ENCODE peak calls at places on chromosomes 16 and 17, in nine cellular contexts. M is endothelial cell, H is astrocyte of the spinal cord, R is AG10803, X is sigmoid colon, A is MM.1S, T is RWPE1, J is stomach, N is AG09309. P is an unnamed sample.

GRCh38 chr16:716250-716607 is 1.3 kb downstream of the METRN start:
- DNase-seq in H (peak; percentile 77), X (no peak), M (no peak), J (peak; percentile 48), N (no peak), A (no peak), T (no peak), R (peak; percentile 38), P (no peak)

GRCh38 chr17:34319087-34319486 is at the start of gene CCL8:
- DNase-seq in N (no peak), H (no peak), T (no peak), X (no peak), J (no peak), M (no peak), A (no peak), R (no peak), P (no peak)

GRCh38 chr17:67582632-67583230 is 135.0 kb upstream of the NOL11 start:
- DNase-seq in J (peak; percentile 94), N (no peak), R (no peak), X (no peak), H (peak; percentile 39), T (no peak), A (no peak), M (no peak), P (no peak)

GRCh38 chr16:27401768-27402568 is at the start of gene IL21R:
- DNase-seq in R (peak; percentile 84), J (peak; percentile 50), M (no peak), H (peak; percentile 84), N (peak; percentile 46), X (peak; percentile 69), A (peak; percentile 74), T (no peak), P (peak; percentile 84)

GRCh38 chr16:54928421-54929089 is 2.1 kb upstream of the IRX5 start:
- DNase-seq in J (peak; percentile 77), M (peak; percentile 77), R (peak; percentile 66), X (no peak), H (peak; percentile 20), A (peak; percentile 82), T (peak; percentile 40), N (no peak), P (peak; percentile 38)

GRCh38 chr17:19263621-19264010 is 26.4 kb downstream of the EPN2 start:
- DNase-seq in M (no peak), R (peak; percentile 72), J (no peak), X (peak; percentile 89), H (peak; percentile 67), A (no peak), T (no peak), N (no peak), P (no peak)

GRCh38 chr17:79338589-79338988 is 264.0 kb downstream of the ENGASE start:
- DNase-seq in A (no peak), T (peak; percentile 74), H (no peak), M (no peak), R (peak; percentile 58), N (no peak), X (no peak), J (no peak), P (no peak)

GRCh38 chr16:70681382-70682238 is 4.2 kb downstream of the MTSS2 start:
- DNase-seq in M (no peak), J (no peak), R (no peak), H (no peak), N (no peak), T (no peak), A (no peak), X (no peak), P (no peak)

GRCh38 chr17:56319531-56319930 is 166.3 kb downstream of the ANKFN1 start:
- DNase-seq in J (no peak), R (peak; percentile 70), H (peak; percentile 73), T (peak; percentile 44), M (no peak), X (no peak), N (peak; percentile 28), A (peak; percentile 71), P (peak; percentile 16)

GRCh38 chr16:34802396-34802795 is 1343.0 kb downstream of the TP53TG3F start:
- DNase-seq in M (no peak), X (no peak), T (no peak), H (no peak), R (no peak), A (no peak), N (no peak), J (no peak), P (no peak)

GRCh38 chr17:33436321-33436720 is 143.2 kb upstream of the ASIC2 start:
- DNase-seq in X (no peak), N (no peak), A (no peak), J (no peak), M (no peak), R (peak; percentile 37), H (peak; percentile 1), T (no peak), P (no peak)

GRCh38 chr17:18037482-18037881 is 1.5 kb downstream of the ATPAF2 start:
- DNase-seq in H (no peak), A (no peak), M (no peak), J (no peak), T (no peak), N (no peak), X (no peak), R (no peak), P (no peak)

GRCh38 chr17:18028684-18029540 is 10.1 kb downstream of the ATPAF2 start:
- DNase-seq in A (no peak), M (no peak), T (no peak), R (no peak), J (no peak), H (no peak), X (no peak), N (no peak), P (no peak)

GRCh38 chr17:18031955-18032354 is 7.0 kb downstream of the ATPAF2 start:
- DNase-seq in X (no peak), H (peak; percentile 50), N (no peak), M (peak; percentile 13), T (no peak), R (no peak), A (no peak), J (no peak), P (no peak)

GRCh38 chr17:18035704-18036103 is 3.3 kb downstream of the ATPAF2 start:
- DNase-seq in M (no peak), X (no peak), H (no peak), N (no peak), J (no peak), A (no peak), R (no peak), T (no peak), P (no peak)

GRCh38 chr17:18033442-18034099 is 5.4 kb downstream of the ATPAF2 start:
- DNase-seq in X (no peak), H (peak; percentile 85), N (peak; percentile 70), M (peak; percentile 43), A (peak; percentile 87), R (peak; percentile 87), T (peak; percentile 76), J (peak; percentile 53), P (peak; percentile 82)
- TF ChIP-seq CTCF in X (peak; percentile 39), H (peak; percentile 45), N (peak; percentile 62), M (peak; percentile 55), A (peak; percentile 72), R (peak; percentile 66), T (peak; percentile 48), J (peak; percentile 80), P (peak; percentile 49)

DNA sequence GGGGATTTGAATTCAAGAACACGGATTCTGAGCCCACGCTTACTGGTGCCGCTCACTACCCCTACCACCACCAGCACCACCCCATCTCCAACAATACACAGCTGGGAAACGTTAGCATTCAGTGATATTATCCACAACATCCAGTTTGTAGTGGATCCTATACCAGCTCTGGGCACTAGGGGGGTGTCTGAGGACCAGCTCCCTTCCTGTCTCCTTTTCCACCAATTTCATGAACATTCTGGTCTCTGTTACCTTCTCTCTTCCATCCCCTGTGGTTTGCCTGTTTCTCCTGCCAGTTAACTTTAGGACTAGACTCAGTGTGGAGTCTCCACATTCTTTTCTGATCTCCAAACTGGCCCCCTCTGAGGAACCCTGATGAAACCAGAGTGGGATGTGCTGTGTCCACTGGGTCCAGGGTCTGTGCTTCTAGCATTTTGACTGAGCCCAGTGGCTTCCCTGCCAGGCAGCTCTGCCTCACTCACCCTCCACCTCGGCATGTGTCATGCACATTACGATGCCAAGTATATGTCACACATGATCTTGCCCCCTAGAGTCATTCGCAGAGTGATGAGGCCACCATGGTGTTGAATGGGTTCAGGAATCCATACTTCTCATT is 187.0 kb upstream of the CDH13 start:
- DNase-seq in J (no peak), A (no peak), X (no peak), N (no peak), M (peak; percentile 30), T (peak; percentile 38), R (peak; percentile 10), H (no peak), P (peak; percentile 24)
- TF ChIP-seq CTCF in J (no peak), A (peak; percentile 15), X (no peak), N (peak; percentile 69), M (peak; percentile 65), T (peak; percentile 18), R (peak; percentile 64), H (peak; percentile 58), P (no peak)

GRCh38 chr16:67415872-67416793 is at the start of gene ZDHHC1:
- DNase-seq in N (no peak), X (peak; percentile 87), H (peak; percentile 65), J (peak; percentile 76), A (peak; percentile 55), R (peak; percentile 67), M (peak; percentile 86), T (peak; percentile 52), P (peak; percentile 91)
- TF ChIP-seq CTCF in N (peak; percentile 24), X (peak; percentile 10), H (peak; percentile 40), J (no peak), A (peak; percentile 57), R (peak; percentile 30), M (no peak), T (peak; percentile 79), P (peak; percentile 76)

DNA sequence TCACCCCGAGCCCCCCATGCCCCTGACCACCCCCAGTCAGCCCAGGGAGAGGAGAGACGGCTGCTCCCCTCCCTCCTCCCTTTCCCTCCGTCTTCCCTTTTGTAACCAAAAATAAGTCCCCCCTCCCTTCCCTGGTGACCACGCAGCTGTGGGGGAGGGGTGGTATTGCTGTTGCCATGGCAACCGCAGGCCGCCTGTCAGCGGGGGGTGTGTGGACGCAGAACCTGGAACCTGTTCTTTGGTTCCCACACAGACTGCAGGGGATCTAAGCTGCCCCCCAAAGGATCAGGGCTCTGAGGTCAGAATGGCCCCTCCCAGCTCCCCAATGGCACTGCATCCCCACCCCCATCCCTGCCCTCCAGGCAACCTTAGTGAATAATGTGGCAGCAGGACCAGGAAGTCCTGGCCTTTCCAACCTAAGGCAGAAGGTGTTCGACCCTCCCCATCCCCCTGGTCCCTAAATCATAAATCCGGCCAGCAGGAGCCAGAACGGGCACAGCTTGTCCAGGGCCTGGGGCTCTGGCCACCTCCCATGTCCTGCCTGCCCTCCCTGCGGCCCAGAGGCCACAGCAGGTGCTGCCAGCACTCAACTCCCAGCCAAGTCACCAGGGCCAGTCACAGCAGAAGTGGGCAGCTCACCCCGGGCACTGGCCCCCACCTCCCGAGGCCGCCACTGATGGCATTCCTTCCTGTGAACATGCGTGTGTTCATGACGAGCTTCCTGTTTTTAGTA is 12.0 kb downstream of the CA4 start:
- DNase-seq in M (peak; percentile 58), A (no peak), X (no peak), T (no peak), H (no peak), N (no peak), R (no peak), J (peak; percentile 50), P (peak; percentile 49)
- TF ChIP-seq CTCF in M (no peak), A (no peak), X (no peak), T (no peak), H (no peak), N (no peak), R (no peak), J (no peak), P (no peak)